ENCODE peak calls at places on chromosomes 6 and 20, in six cellular contexts. R is RCC 7860; V is activated CD4-positive, alpha-beta T cell treated with anti-CD3 and anti-CD28 coated beads, Interleukin-2, amount 50 U/mL, for 1 hour; J is fibroblast of lung; D is aorta; I is GM12865. T is an unnamed sample.

GRCh38 chr20:24364464-24364863 is 105.0 kb upstream of the SYNDIG1 start:
- DNase-seq in R (no peak), V (no peak), J (no peak), D (no peak), I (no peak), T (no peak)

GRCh38 chr6:33427585-33428218 is 7.8 kb downstream of the SYNGAP1 start:
- DNase-seq in R (no peak), V (peak), J (no peak), D (peak), I (peak), T (no peak)

GRCh38 chr6:37381579-37381978 is 27.8 kb downstream of the RNF8 start:
- DNase-seq in R (peak), V (no peak), J (peak), D (no peak), I (peak), T (peak)

GRCh38 chr20:9141916-9142315 is 73.0 kb downstream of the PLCB4 start:
- DNase-seq in R (peak), V (no peak), J (no peak), D (no peak), I (no peak), T (no peak)

GRCh38 chr20:34249291-34249690 is 8.1 kb downstream of the ASIP start:
- DNase-seq in R (no peak), V (no peak), J (peak), D (no peak), I (peak), T (no peak)

GRCh38 chr6:72554203-72554564 is 67.7 kb upstream of the KCNQ5 start:
- DNase-seq in R (peak), V (no peak), J (no peak), D (no peak), I (no peak), T (no peak)

GRCh38 chr6:141359953-141360352 is 772.8 kb upstream of the GJE1 start:
- DNase-seq in R (no peak), V (no peak), J (peak), D (peak), I (no peak), T (no peak)

GRCh38 chr6:166364480-166364879 is 18.3 kb downstream of the MPC1 start:
- DNase-seq in R (no peak), V (no peak), J (no peak), D (no peak), I (no peak), T (no peak)

GRCh38 chr6:170178561-170179477 is 112.1 kb downstream of the DLL1 start:
- DNase-seq in R (no peak), V (no peak), J (peak), D (no peak), I (no peak), T (no peak)

GRCh38 chr20:64001607-64002011 is 20.7 kb downstream of the PRPF6 start:
- DNase-seq in R (no peak), V (no peak), J (no peak), D (no peak), I (no peak), T (no peak)

GRCh38 chr6:149056777-149057463 is 260.6 kb upstream of the TAB2 start:
- DNase-seq in R (no peak), V (no peak), J (no peak), D (no peak), I (no peak), T (no peak)

GRCh38 chr6:138004423-138005287 is 102.6 kb downstream of the PERP start:
- DNase-seq in R (peak), V (no peak), J (peak), D (no peak), I (peak), T (no peak)

GRCh38 chr20:38307371-38308046 is 3.6 kb downstream of the BPI start:
- DNase-seq in R (no peak), V (no peak), J (peak), D (no peak), I (no peak), T (no peak)

GRCh38 chr20:63320041-63320511 is 27.1 kb downstream of the COL20A1 start:
- DNase-seq in R (no peak), V (no peak), J (no peak), D (peak), I (no peak), T (no peak)

GRCh38 chr6:16804007-16804303 is 42.7 kb upstream of the ATXN1 start:
- DNase-seq in R (no peak), V (no peak), J (no peak), D (no peak), I (no peak), T (no peak)

GRCh38 chr6:79234150-79235022 is at the start of gene HMGN3:
- DNase-seq in R (peak), V (peak), J (peak), D (peak), I (peak), T (peak)